ENCODE peak calls at places on chromosome 15, in ten cellular contexts. R is heart left ventricle; G is nephron progenitor cell; Y is activated T-helper 9 cell treated with anti-CD3 and anti-CD28 coated beads, Interleukin-2, amount 50 U/mL, for 16 hours; U is activated naive CD4-positive, alpha-beta T cell treated with anti-CD3 and anti-CD28 coated beads for 36 hours; M is AG20443; O is T-helper 9 cell; B is H9; K is RPMI8226; C is stimulated activated CD4-positive, alpha-beta T cell treated with anti-CD3 and anti-CD28 coated beads, Interleukin-1b, Interleukin-23, amount 100 ng/mL, for 4 hours. J is an unnamed sample.
A peak's percentile ranks its signal among the peaks of the same experiment; 100 is the strongest.

GRCh38 chr15:36925671-36926421 is 174.5 kb downstream of the MEIS2 start:
- DNase-seq in R (no peak), G (no peak), Y (no peak), U (no peak), M (no peak), O (no peak), B (no peak), K (no peak), C (no peak), J (no peak)

GRCh38 chr15:74958320-74958907 is 1.8 kb upstream of the RPP25 start:
- DNase-seq in R (peak; percentile 63), G (peak; percentile 51), Y (no peak), U (no peak), M (peak; percentile 81), O (no peak), B (peak; percentile 69), K (no peak), C (no peak), J (no peak)

GRCh38 chr15:25933456-25934158 is 70.5 kb upstream of the ATP10A start:
- DNase-seq in R (peak; percentile 55), G (peak; percentile 62), Y (peak; percentile 42), U (peak; percentile 85), M (peak; percentile 92), O (peak; percentile 49), B (peak; percentile 86), K (peak; percentile 85), C (peak; percentile 57), J (peak; percentile 15)

GRCh38 chr15:42137461-42138261 is 18.8 kb downstream of the PLA2G4F start:
- DNase-seq in R (no peak), G (no peak), Y (no peak), U (peak; percentile 53), M (peak; percentile 71), O (no peak), B (peak; percentile 50), K (peak; percentile 55), C (peak; percentile 3), J (peak; percentile 48)

GRCh38 chr15:99019558-99020540 is 12.3 kb upstream of the PGPEP1L start:
- DNase-seq in R (no peak), G (no peak), Y (no peak), U (no peak), M (peak; percentile 68), O (no peak), B (no peak), K (no peak), C (no peak), J (peak; percentile 59)

GRCh38 chr15:100468265-100468664 is 60.5 kb downstream of the CERS3 start:
- DNase-seq in R (peak; percentile 22), G (no peak), Y (no peak), U (no peak), M (no peak), O (no peak), B (no peak), K (no peak), C (no peak), J (peak; percentile 1)

GRCh38 chr15:45431502-45431901 is 53.2 kb upstream of the GATM start:
- DNase-seq in R (no peak), G (no peak), Y (no peak), U (no peak), M (no peak), O (no peak), B (no peak), K (peak; percentile 11), C (no peak), J (no peak)

GRCh38 chr15:59349715-59350420 is 22.8 kb downstream of the MYO1E start:
- DNase-seq in R (peak; percentile 26), G (no peak), Y (no peak), U (peak; percentile 40), M (peak; percentile 91), O (no peak), B (no peak), K (no peak), C (no peak), J (peak; percentile 98)

GRCh38 chr15:58078591-58078990 is 13.1 kb upstream of the ALDH1A2 start:
- DNase-seq in R (no peak), G (no peak), Y (no peak), U (no peak), M (no peak), O (no peak), B (no peak), K (no peak), C (no peak), J (no peak)

GRCh38 chr15:25710184-25710583 is 152.9 kb downstream of the ATP10A start:
- DNase-seq in R (no peak), G (peak; percentile 75), Y (peak; percentile 14), U (peak; percentile 62), M (peak; percentile 74), O (peak; percentile 27), B (peak; percentile 83), K (peak; percentile 68), C (peak; percentile 23), J (no peak)

GRCh38 chr15:31516459-31516858 is 189.8 kb downstream of the KLF13 start:
- DNase-seq in R (no peak), G (no peak), Y (no peak), U (no peak), M (no peak), O (no peak), B (no peak), K (no peak), C (no peak), J (no peak)

GRCh38 chr15:63439536-63440264 is 58.1 kb upstream of the CA12 start:
- DNase-seq in R (no peak), G (no peak), Y (no peak), U (peak; percentile 56), M (peak; percentile 53), O (no peak), B (no peak), K (no peak), C (no peak), J (no peak)

GRCh38 chr15:85407421-85408269 is 27.2 kb downstream of the AKAP13 start:
- DNase-seq in R (no peak), G (no peak), Y (peak; percentile 25), U (peak; percentile 59), M (peak; percentile 76), O (no peak), B (no peak), K (no peak), C (no peak), J (peak; percentile 91)

GRCh38 chr15:90203922-90204321 is 2.8 kb downstream of the SEMA4B start:
- DNase-seq in R (no peak), G (no peak), Y (no peak), U (no peak), M (no peak), O (no peak), B (no peak), K (no peak), C (no peak), J (no peak)

GRCh38 chr15:60426870-60427528 is 29.2 kb upstream of the ANXA2 start:
- DNase-seq in R (no peak), G (no peak), Y (no peak), U (no peak), M (peak; percentile 62), O (no peak), B (no peak), K (no peak), C (no peak), J (peak; percentile 71)

GRCh38 chr15:78974272-78974918 is 29.5 kb upstream of the CTSH start:
- DNase-seq in R (no peak), G (no peak), Y (no peak), U (no peak), M (no peak), O (no peak), B (no peak), K (no peak), C (no peak), J (no peak)

GRCh38 chr15:89400997-89401590 is 66.5 kb upstream of the POLG start:
- DNase-seq in R (no peak), G (no peak), Y (no peak), U (no peak), M (no peak), O (no peak), B (no peak), K (no peak), C (no peak), J (no peak)

GRCh38 chr15:40902605-40903561 is 8.6 kb downstream of the VPS18 start:
- DNase-seq in R (no peak), G (no peak), Y (no peak), U (no peak), M (no peak), O (no peak), B (no peak), K (no peak), C (no peak), J (peak; percentile 85)

GRCh38 chr15:35705030-35705884 is 159.3 kb upstream of the DPH6 start:
- DNase-seq in R (no peak), G (no peak), Y (no peak), U (no peak), M (no peak), O (no peak), B (no peak), K (no peak), C (no peak), J (peak; percentile 6)

GRCh38 chr15:99434506-99435137 is 131.2 kb upstream of the MEF2A start:
- DNase-seq in R (peak; percentile 11), G (no peak), Y (no peak), U (no peak), M (no peak), O (no peak), B (no peak), K (no peak), C (no peak), J (no peak)

GRCh38 chr15:49865925-49866757 is 245.3 kb downstream of the DTWD1 start:
- DNase-seq in R (no peak), G (no peak), Y (no peak), U (no peak), M (no peak), O (no peak), B (no peak), K (no peak), C (no peak), J (peak; percentile 79)

GRCh38 chr15:101128191-101128590 is 123.7 kb downstream of the CHSY1 start:
- DNase-seq in R (no peak), G (no peak), Y (no peak), U (no peak), M (peak; percentile 72), O (no peak), B (no peak), K (peak; percentile 66), C (no peak), J (peak; percentile 95)

GRCh38 chr15:33915571-33916407 is 52.5 kb upstream of the CHRM5 start:
- DNase-seq in R (no peak), G (peak; percentile 29), Y (no peak), U (no peak), M (no peak), O (no peak), B (peak; percentile 57), K (no peak), C (no peak), J (no peak)

GRCh38 chr15:34799149-34799824 is 3.9 kb upstream of the ACTC1 start:
- DNase-seq in R (peak; percentile 84), G (peak; percentile 15), Y (no peak), U (no peak), M (no peak), O (no peak), B (peak; percentile 33), K (no peak), C (no peak), J (peak; percentile 30)

GRCh38 chr15:85583404-85584390 is 203.3 kb downstream of the AKAP13 start:
- DNase-seq in R (peak; percentile 46), G (peak; percentile 26), Y (no peak), U (peak; percentile 40), M (no peak), O (peak; percentile 13), B (no peak), K (no peak), C (no peak), J (peak; percentile 81)

GRCh38 chr15:80159811-80160569 is 7.2 kb downstream of the FAH start:
- DNase-seq in R (no peak), G (no peak), Y (no peak), U (no peak), M (no peak), O (no peak), B (no peak), K (no peak), C (no peak), J (peak; percentile 99)